ENCODE peak calls at places on chromosome 4, in five cellular contexts. One of them, this sample, is unnamed. For H3K36me3, the result is how much of the 10 kb centered on the place peaks cover.

GRCh38 chr4:118811008-118811764 is 24.7 kb downstream of the SEC24D start:
- DNase-seq in upper lobe of right lung: no peak
- DNase-seq in CD4-positive, CD25-positive, alpha-beta regulatory T cell: no peak
- DNase-seq in cardiac muscle cell: no peak
- DNase-seq in neuronal stem cell: no peak
- DNase-seq in this sample: no peak

GRCh38 chr4:85776579-85776978 is 301.6 kb downstream of the ARHGAP24 start:
- DNase-seq in upper lobe of right lung: no peak
- DNase-seq in CD4-positive, CD25-positive, alpha-beta regulatory T cell: no peak
- DNase-seq in cardiac muscle cell: no peak
- DNase-seq in neuronal stem cell: no peak
- DNase-seq in this sample: no peak

GRCh38 chr4:146061610-146062324 is 113.8 kb upstream of the LSM6 start:
- DNase-seq in upper lobe of right lung: no peak
- DNase-seq in CD4-positive, CD25-positive, alpha-beta regulatory T cell: no peak
- DNase-seq in cardiac muscle cell: no peak
- DNase-seq in neuronal stem cell: no peak
- DNase-seq in this sample: no peak

GRCh38 chr4:30001628-30002027 is 718.5 kb upstream of the PCDH7 start:
- DNase-seq in upper lobe of right lung: no peak
- DNase-seq in CD4-positive, CD25-positive, alpha-beta regulatory T cell: no peak
- DNase-seq in cardiac muscle cell: no peak
- DNase-seq in neuronal stem cell: no peak
- DNase-seq in this sample: no peak

GRCh38 chr4:108628411-108628810 is 8.0 kb downstream of the RPL34 start:
- DNase-seq in upper lobe of right lung: no peak
- DNase-seq in CD4-positive, CD25-positive, alpha-beta regulatory T cell: no peak
- DNase-seq in cardiac muscle cell: no peak
- DNase-seq in neuronal stem cell: no peak
- DNase-seq in this sample: no peak

GRCh38 chr4:105343523-105343931 is 130.3 kb downstream of the PPA2 start:
- DNase-seq in upper lobe of right lung: no peak
- DNase-seq in CD4-positive, CD25-positive, alpha-beta regulatory T cell: no peak
- DNase-seq in cardiac muscle cell: no peak
- DNase-seq in neuronal stem cell: no peak
- DNase-seq in this sample: no peak

GRCh38 chr4:98314791-98315565 is 53.8 kb downstream of the RAP1GDS1 start:
- DNase-seq in upper lobe of right lung: no peak
- DNase-seq in CD4-positive, CD25-positive, alpha-beta regulatory T cell: no peak
- DNase-seq in cardiac muscle cell: no peak
- DNase-seq in neuronal stem cell: no peak
- DNase-seq in this sample: no peak

GRCh38 chr4:168630445-168631187 is 133.8 kb downstream of the PALLD start:
- DNase-seq in upper lobe of right lung: no peak
- DNase-seq in CD4-positive, CD25-positive, alpha-beta regulatory T cell: no peak
- DNase-seq in cardiac muscle cell: no peak
- DNase-seq in neuronal stem cell: no peak
- DNase-seq in this sample: no peak

GRCh38 chr4:42871685-42872271 is 20.7 kb upstream of the GRXCR1 start:
- DNase-seq in upper lobe of right lung: no peak
- DNase-seq in CD4-positive, CD25-positive, alpha-beta regulatory T cell: no peak
- DNase-seq in cardiac muscle cell: peak
- DNase-seq in neuronal stem cell: no peak
- DNase-seq in this sample: no peak

GRCh38 chr4:81627617-81628016 is 155.9 kb upstream of the RASGEF1B start:
- DNase-seq in upper lobe of right lung: no peak
- DNase-seq in CD4-positive, CD25-positive, alpha-beta regulatory T cell: no peak
- DNase-seq in cardiac muscle cell: no peak
- DNase-seq in neuronal stem cell: no peak
- DNase-seq in this sample: no peak

GRCh38 chr4:81605278-81605677 is 133.6 kb upstream of the RASGEF1B start:
- DNase-seq in upper lobe of right lung: no peak
- DNase-seq in CD4-positive, CD25-positive, alpha-beta regulatory T cell: peak
- DNase-seq in cardiac muscle cell: no peak
- DNase-seq in neuronal stem cell: peak
- DNase-seq in this sample: no peak

GRCh38 chr4:64718091-64718490 is 308.8 kb upstream of the TECRL start:
- DNase-seq in upper lobe of right lung: no peak
- DNase-seq in CD4-positive, CD25-positive, alpha-beta regulatory T cell: no peak
- DNase-seq in cardiac muscle cell: no peak
- DNase-seq in neuronal stem cell: no peak
- DNase-seq in this sample: peak

GRCh38 chr4:20496078-20496477 is 204.2 kb upstream of the PACRGL start:
- DNase-seq in upper lobe of right lung: no peak
- DNase-seq in CD4-positive, CD25-positive, alpha-beta regulatory T cell: no peak
- DNase-seq in cardiac muscle cell: no peak
- DNase-seq in neuronal stem cell: no peak
- DNase-seq in this sample: no peak

GRCh38 chr4:12319765-12320164 is 891.1 kb upstream of the HS3ST1 start:
- DNase-seq in upper lobe of right lung: no peak
- DNase-seq in CD4-positive, CD25-positive, alpha-beta regulatory T cell: no peak
- DNase-seq in cardiac muscle cell: no peak
- DNase-seq in neuronal stem cell: no peak
- DNase-seq in this sample: no peak

GRCh38 chr4:86055898-86056297 is 304.0 kb downstream of the MAPK10 start:
- DNase-seq in upper lobe of right lung: no peak
- DNase-seq in CD4-positive, CD25-positive, alpha-beta regulatory T cell: no peak
- DNase-seq in cardiac muscle cell: no peak
- DNase-seq in neuronal stem cell: no peak
- DNase-seq in this sample: no peak

GRCh38 chr4:53640576-53641459 is 49.5 kb upstream of the LNX1 start:
- DNase-seq in upper lobe of right lung: peak
- DNase-seq in CD4-positive, CD25-positive, alpha-beta regulatory T cell: no peak
- DNase-seq in cardiac muscle cell: peak
- DNase-seq in neuronal stem cell: peak
- DNase-seq in this sample: no peak

GRCh38 chr4:180164799-180165198 is 2078.4 kb upstream of the TENM3 start:
- DNase-seq in upper lobe of right lung: no peak
- DNase-seq in CD4-positive, CD25-positive, alpha-beta regulatory T cell: no peak
- DNase-seq in cardiac muscle cell: no peak
- DNase-seq in neuronal stem cell: no peak
- DNase-seq in this sample: no peak

GRCh38 chr4:187236491-187236890 is 512.8 kb upstream of the FAT1 start:
- DNase-seq in upper lobe of right lung: no peak
- DNase-seq in CD4-positive, CD25-positive, alpha-beta regulatory T cell: no peak
- DNase-seq in cardiac muscle cell: no peak
- DNase-seq in neuronal stem cell: no peak
- DNase-seq in this sample: no peak

GRCh38 chr4:89469930-89470375 is 162.4 kb upstream of the GPRIN3 start:
- DNase-seq in upper lobe of right lung: no peak
- DNase-seq in CD4-positive, CD25-positive, alpha-beta regulatory T cell: peak
- DNase-seq in cardiac muscle cell: no peak
- DNase-seq in neuronal stem cell: no peak
- DNase-seq in this sample: no peak

GRCh38 chr4:87241341-87241740 is 20.9 kb upstream of the KLHL8 start:
- DNase-seq in upper lobe of right lung: no peak
- DNase-seq in CD4-positive, CD25-positive, alpha-beta regulatory T cell: no peak
- DNase-seq in cardiac muscle cell: no peak
- DNase-seq in neuronal stem cell: no peak
- DNase-seq in this sample: no peak

GRCh38 chr4:145176641-145177432 is 3.6 kb downstream of the OTUD4 start:
- DNase-seq in upper lobe of right lung: no peak
- DNase-seq in CD4-positive, CD25-positive, alpha-beta regulatory T cell: peak
- DNase-seq in cardiac muscle cell: no peak
- DNase-seq in neuronal stem cell: no peak
- DNase-seq in this sample: no peak

GRCh38 chr4:2251073-2251794 is 9.3 kb upstream of the HAUS3 start:
- DNase-seq in upper lobe of right lung: peak
- DNase-seq in CD4-positive, CD25-positive, alpha-beta regulatory T cell: no peak
- DNase-seq in cardiac muscle cell: no peak
- DNase-seq in neuronal stem cell: no peak
- DNase-seq in this sample: peak

GRCh38 chr4:123661080-123661737 is 264.6 kb downstream of the SPRY1 start:
- DNase-seq in upper lobe of right lung: no peak
- DNase-seq in CD4-positive, CD25-positive, alpha-beta regulatory T cell: no peak
- DNase-seq in cardiac muscle cell: peak
- DNase-seq in neuronal stem cell: no peak
- DNase-seq in this sample: no peak

GRCh38 chr4:105978684-105979296 is 83.5 kb downstream of the NPNT start:
- DNase-seq in upper lobe of right lung: no peak
- DNase-seq in CD4-positive, CD25-positive, alpha-beta regulatory T cell: no peak
- DNase-seq in cardiac muscle cell: no peak
- DNase-seq in neuronal stem cell: no peak
- DNase-seq in this sample: no peak

GRCh38 chr4:165631208-165631894 is 241.7 kb upstream of the TLL1 start:
- DNase-seq in upper lobe of right lung: no peak
- DNase-seq in CD4-positive, CD25-positive, alpha-beta regulatory T cell: no peak
- DNase-seq in cardiac muscle cell: no peak
- DNase-seq in neuronal stem cell: no peak
- DNase-seq in this sample: no peak

GRCh38 chr4:169485084-169485483 is 127.3 kb downstream of the NEK1 start:
- DNase-seq in upper lobe of right lung: no peak
- DNase-seq in CD4-positive, CD25-positive, alpha-beta regulatory T cell: no peak
- DNase-seq in cardiac muscle cell: no peak
- DNase-seq in neuronal stem cell: no peak
- DNase-seq in this sample: no peak

GRCh38 chr4:36285784-36286480 is 4.5 kb downstream of the DTHD1 start:
- DNase-seq in upper lobe of right lung: no peak
- DNase-seq in CD4-positive, CD25-positive, alpha-beta regulatory T cell: peak
- DNase-seq in cardiac muscle cell: no peak
- DNase-seq in neuronal stem cell: no peak
- DNase-seq in this sample: no peak

GRCh38 chr4:126705271-126705670 is 927.5 kb upstream of the INTU start:
- DNase-seq in upper lobe of right lung: no peak
- DNase-seq in CD4-positive, CD25-positive, alpha-beta regulatory T cell: no peak
- DNase-seq in cardiac muscle cell: no peak
- DNase-seq in neuronal stem cell: no peak
- DNase-seq in this sample: no peak

GRCh38 chr4:16764622-16765021 is 133.8 kb downstream of the LDB2 start:
- DNase-seq in upper lobe of right lung: no peak
- DNase-seq in CD4-positive, CD25-positive, alpha-beta regulatory T cell: no peak
- DNase-seq in cardiac muscle cell: peak
- DNase-seq in neuronal stem cell: no peak
- DNase-seq in this sample: peak

GRCh38 chr4:6824071-6824470 is 41.5 kb downstream of the KIAA0232 start:
- DNase-seq in upper lobe of right lung: no peak
- DNase-seq in CD4-positive, CD25-positive, alpha-beta regulatory T cell: no peak
- DNase-seq in cardiac muscle cell: no peak
- DNase-seq in neuronal stem cell: no peak
- DNase-seq in this sample: no peak

GRCh38 chr4:6829077-6829476 is 46.5 kb downstream of the KIAA0232 start:
- DNase-seq in upper lobe of right lung: no peak
- DNase-seq in CD4-positive, CD25-positive, alpha-beta regulatory T cell: no peak
- DNase-seq in cardiac muscle cell: no peak
- DNase-seq in neuronal stem cell: no peak
- DNase-seq in this sample: no peak

GRCh38 chr4:6824772-6825402 is 42.4 kb downstream of the KIAA0232 start:
- DNase-seq in upper lobe of right lung: no peak
- DNase-seq in CD4-positive, CD25-positive, alpha-beta regulatory T cell: no peak
- DNase-seq in cardiac muscle cell: no peak
- DNase-seq in neuronal stem cell: no peak
- DNase-seq in this sample: no peak

GRCh38 chr4:6826781-6827508 is 44.4 kb downstream of the KIAA0232 start:
- DNase-seq in upper lobe of right lung: no peak
- DNase-seq in CD4-positive, CD25-positive, alpha-beta regulatory T cell: no peak
- DNase-seq in cardiac muscle cell: no peak
- DNase-seq in neuronal stem cell: no peak
- DNase-seq in this sample: no peak

GRCh38 chr4:6825403-6825802 is 42.9 kb downstream of the KIAA0232 start:
- DNase-seq in upper lobe of right lung: no peak
- DNase-seq in CD4-positive, CD25-positive, alpha-beta regulatory T cell: peak
- DNase-seq in cardiac muscle cell: no peak
- DNase-seq in neuronal stem cell: no peak
- DNase-seq in this sample: no peak
- H3K27ac ChIP-seq in upper lobe of right lung: no peak
- H3K27ac ChIP-seq in CD4-positive, CD25-positive, alpha-beta regulatory T cell: no peak
- H3K27ac ChIP-seq in cardiac muscle cell: no peak
- H3K27ac ChIP-seq in neuronal stem cell: no peak
- H3K27ac ChIP-seq in this sample: no peak

DNA sequence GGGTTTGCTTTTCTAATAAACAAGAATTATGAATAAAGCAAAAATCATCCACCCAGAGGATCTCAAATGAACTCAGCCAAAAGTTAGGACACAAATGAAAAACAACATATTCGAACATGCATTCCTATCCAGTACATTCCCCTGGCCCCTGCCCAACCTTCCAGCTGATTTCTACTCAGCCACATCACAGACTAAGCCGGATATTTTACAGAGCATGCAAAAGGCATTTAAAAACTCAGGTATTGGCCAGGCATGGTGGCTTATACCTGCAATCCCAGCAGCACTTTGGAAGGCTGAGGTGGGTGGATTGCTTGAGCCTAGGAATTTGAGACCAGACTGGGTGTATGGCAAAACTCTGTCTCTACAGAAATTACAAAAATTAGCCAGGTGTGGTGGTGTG is 54.6 kb downstream of the RELL1 start:
- DNase-seq in upper lobe of right lung: no peak
- DNase-seq in CD4-positive, CD25-positive, alpha-beta regulatory T cell: no peak
- DNase-seq in cardiac muscle cell: no peak
- DNase-seq in neuronal stem cell: no peak
- DNase-seq in this sample: no peak
- H3K36me3 ChIP-seq in upper lobe of right lung: under half
- H3K36me3 ChIP-seq in CD4-positive, CD25-positive, alpha-beta regulatory T cell: under half
- H3K36me3 ChIP-seq in cardiac muscle cell: under half
- H3K36me3 ChIP-seq in neuronal stem cell: under half
- H3K36me3 ChIP-seq in this sample: under half

GRCh38 chr4:26076896-26077295 is 162.9 kb downstream of the SMIM20 start:
- DNase-seq in upper lobe of right lung: no peak
- DNase-seq in CD4-positive, CD25-positive, alpha-beta regulatory T cell: no peak
- DNase-seq in cardiac muscle cell: no peak
- DNase-seq in neuronal stem cell: no peak
- DNase-seq in this sample: no peak

GRCh38 chr4:26075588-26075987 is 161.6 kb downstream of the SMIM20 start:
- DNase-seq in upper lobe of right lung: no peak
- DNase-seq in CD4-positive, CD25-positive, alpha-beta regulatory T cell: peak
- DNase-seq in cardiac muscle cell: no peak
- DNase-seq in neuronal stem cell: no peak
- DNase-seq in this sample: no peak

GRCh38 chr4:26076000-26076587 is 162.1 kb downstream of the SMIM20 start:
- DNase-seq in upper lobe of right lung: no peak
- DNase-seq in CD4-positive, CD25-positive, alpha-beta regulatory T cell: peak
- DNase-seq in cardiac muscle cell: no peak
- DNase-seq in neuronal stem cell: no peak
- DNase-seq in this sample: no peak

GRCh38 chr4:26073886-26074560 is 160.0 kb downstream of the SMIM20 start:
- DNase-seq in upper lobe of right lung: no peak
- DNase-seq in CD4-positive, CD25-positive, alpha-beta regulatory T cell: no peak
- DNase-seq in cardiac muscle cell: no peak
- DNase-seq in neuronal stem cell: no peak
- DNase-seq in this sample: no peak

DNA sequence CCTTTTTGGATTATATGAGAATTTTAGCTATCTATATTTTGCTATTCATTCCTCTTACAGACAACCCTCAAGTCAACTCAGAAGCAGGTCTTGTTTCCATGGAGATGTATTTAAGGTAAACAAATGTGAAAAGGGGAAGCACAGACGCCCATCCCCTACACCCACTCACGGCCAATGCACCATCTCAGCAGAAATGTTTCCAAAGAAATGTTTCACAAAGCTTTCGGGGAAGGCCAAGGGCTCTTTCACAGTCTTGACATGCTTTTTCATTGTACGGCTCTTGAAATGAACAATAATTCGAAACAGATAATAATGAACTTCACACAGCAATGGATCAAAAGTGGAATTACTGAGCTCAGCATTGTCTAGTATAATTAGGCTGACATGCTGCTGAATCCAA is 160.7 kb downstream of the SMIM20 start:
- DNase-seq in upper lobe of right lung: no peak
- DNase-seq in CD4-positive, CD25-positive, alpha-beta regulatory T cell: peak
- DNase-seq in cardiac muscle cell: no peak
- DNase-seq in neuronal stem cell: no peak
- DNase-seq in this sample: no peak
- H3K27ac ChIP-seq in upper lobe of right lung: peak
- H3K27ac ChIP-seq in CD4-positive, CD25-positive, alpha-beta regulatory T cell: no peak
- H3K27ac ChIP-seq in cardiac muscle cell: no peak
- H3K27ac ChIP-seq in neuronal stem cell: no peak
- H3K27ac ChIP-seq in this sample: no peak

GRCh38 chr4:1222938-1223690 is 25.8 kb downstream of the CTBP1 start:
- DNase-seq in upper lobe of right lung: no peak
- DNase-seq in CD4-positive, CD25-positive, alpha-beta regulatory T cell: no peak
- DNase-seq in cardiac muscle cell: no peak
- DNase-seq in neuronal stem cell: no peak
- DNase-seq in this sample: no peak
- H3K36me3 ChIP-seq in upper lobe of right lung: half or more
- H3K36me3 ChIP-seq in CD4-positive, CD25-positive, alpha-beta regulatory T cell: half or more
- H3K36me3 ChIP-seq in cardiac muscle cell: under half
- H3K36me3 ChIP-seq in neuronal stem cell: under half
- H3K36me3 ChIP-seq in this sample: half or more

This sample was measured in WERI-Rb-1.